ENCODE peak calls at places on chromosomes 16 and 17, in four cellular contexts. One of them, this sample, is unnamed. For H3K27me3 and H3K4me1, the result is how much of the 10 kb centered on the place peaks cover.

GRCh38 chr16:23858496-23859062 is 22.8 kb downstream of the PRKCB start:
- DNase-seq in suprapubic skin: no peak
- DNase-seq in adrenal gland: no peak
- DNase-seq in heart left ventricle: no peak
- DNase-seq in this sample: no peak

GRCh38 chr16:29170393-29171239 is 185.8 kb downstream of the LAT start:
- DNase-seq in suprapubic skin: no peak
- DNase-seq in adrenal gland: no peak
- DNase-seq in heart left ventricle: no peak
- DNase-seq in this sample: no peak

GRCh38 chr17:80028030-80028429 is 7.6 kb downstream of the TBC1D16 start:
- DNase-seq in suprapubic skin: no peak
- DNase-seq in adrenal gland: no peak
- DNase-seq in heart left ventricle: no peak
- DNase-seq in this sample: no peak

GRCh38 chr17:50268632-50269287 is 5.5 kb upstream of the TMEM92 start:
- DNase-seq in suprapubic skin: no peak
- DNase-seq in adrenal gland: peak
- DNase-seq in heart left ventricle: no peak
- DNase-seq in this sample: peak

GRCh38 chr16:21101631-21102420 is 48.8 kb downstream of the DNAH3 start:
- DNase-seq in suprapubic skin: no peak
- DNase-seq in adrenal gland: peak
- DNase-seq in heart left ventricle: no peak
- DNase-seq in this sample: peak

GRCh38 chr16:68179196-68179795 is 56.6 kb downstream of the ESRP2 start:
- DNase-seq in suprapubic skin: no peak
- DNase-seq in adrenal gland: no peak
- DNase-seq in heart left ventricle: no peak
- DNase-seq in this sample: no peak

GRCh38 chr17:27530791-27531391 is 74.6 kb downstream of the KSR1 start:
- DNase-seq in suprapubic skin: no peak
- DNase-seq in adrenal gland: peak
- DNase-seq in heart left ventricle: no peak
- DNase-seq in this sample: no peak

GRCh38 chr16:85891033-85891775 is 7.8 kb upstream of the IRF8 start:
- DNase-seq in suprapubic skin: no peak
- DNase-seq in adrenal gland: no peak
- DNase-seq in heart left ventricle: no peak
- DNase-seq in this sample: no peak

GRCh38 chr17:12619444-12620199 is 46.1 kb upstream of the MYOCD start:
- DNase-seq in suprapubic skin: no peak
- DNase-seq in adrenal gland: no peak
- DNase-seq in heart left ventricle: no peak
- DNase-seq in this sample: no peak

GRCh38 chr17:69448431-69449102 is 34.1 kb downstream of the MAP2K6 start:
- DNase-seq in suprapubic skin: no peak
- DNase-seq in adrenal gland: peak
- DNase-seq in heart left ventricle: no peak
- DNase-seq in this sample: peak

GRCh38 chr16:75319513-75320401 is 68.3 kb upstream of the BCAR1 start:
- DNase-seq in suprapubic skin: no peak
- DNase-seq in adrenal gland: no peak
- DNase-seq in heart left ventricle: no peak
- DNase-seq in this sample: no peak

GRCh38 chr16:31577411-31577810 is 49.7 kb downstream of the AHSP start:
- DNase-seq in suprapubic skin: no peak
- DNase-seq in adrenal gland: no peak
- DNase-seq in heart left ventricle: no peak
- DNase-seq in this sample: no peak

GRCh38 chr17:82648761-82649474 is 674 bp upstream of the WDR45B start:
- DNase-seq in suprapubic skin: no peak
- DNase-seq in adrenal gland: peak
- DNase-seq in heart left ventricle: peak
- DNase-seq in this sample: no peak

GRCh38 chr17:57080708-57081107 is 4.3 kb upstream of the AKAP1 start:
- DNase-seq in suprapubic skin: no peak
- DNase-seq in adrenal gland: no peak
- DNase-seq in heart left ventricle: no peak
- DNase-seq in this sample: no peak

GRCh38 chr16:30787613-30788378 is 791 bp upstream of the ZNF629 start:
- DNase-seq in suprapubic skin: no peak
- DNase-seq in adrenal gland: no peak
- DNase-seq in heart left ventricle: no peak
- DNase-seq in this sample: no peak

GRCh38 chr16:77037696-77038347 is 153.2 kb upstream of the MON1B start:
- DNase-seq in suprapubic skin: no peak
- DNase-seq in adrenal gland: no peak
- DNase-seq in heart left ventricle: no peak
- DNase-seq in this sample: no peak

GRCh38 chr17:64547354-64547753 is 40.6 kb downstream of the CEP95 start:
- DNase-seq in suprapubic skin: no peak
- DNase-seq in adrenal gland: no peak
- DNase-seq in heart left ventricle: no peak
- DNase-seq in this sample: no peak

GRCh38 chr17:75059369-75060345 is 12.6 kb downstream of the KCTD2 start:
- DNase-seq in suprapubic skin: no peak
- DNase-seq in adrenal gland: no peak
- DNase-seq in heart left ventricle: peak
- DNase-seq in this sample: no peak

GRCh38 chr17:80849119-80849518 is 142.5 kb upstream of the CHMP6 start:
- DNase-seq in suprapubic skin: no peak
- DNase-seq in adrenal gland: no peak
- DNase-seq in heart left ventricle: no peak
- DNase-seq in this sample: peak

GRCh38 chr17:40816569-40816968 is 5.8 kb downstream of the KRT10 start:
- DNase-seq in suprapubic skin: no peak
- DNase-seq in adrenal gland: no peak
- DNase-seq in heart left ventricle: no peak
- DNase-seq in this sample: no peak

GRCh38 chr17:20092292-20092867 is 83.2 kb downstream of the SPECC1 start:
- DNase-seq in suprapubic skin: no peak
- DNase-seq in adrenal gland: no peak
- DNase-seq in heart left ventricle: no peak
- DNase-seq in this sample: no peak

GRCh38 chr16:88634141-88634993 is 4.0 kb upstream of the IL17C start:
- DNase-seq in suprapubic skin: no peak
- DNase-seq in adrenal gland: no peak
- DNase-seq in heart left ventricle: peak
- DNase-seq in this sample: peak

GRCh38 chr16:80355335-80355734 is 185.5 kb upstream of the DYNLRB2 start:
- DNase-seq in suprapubic skin: no peak
- DNase-seq in adrenal gland: no peak
- DNase-seq in heart left ventricle: no peak
- DNase-seq in this sample: no peak

GRCh38 chr17:67054011-67054591 is 9.7 kb downstream of the CACNG1 start:
- DNase-seq in suprapubic skin: peak
- DNase-seq in adrenal gland: no peak
- DNase-seq in heart left ventricle: no peak
- DNase-seq in this sample: no peak

GRCh38 chr17:57948169-57948554 is 7.0 kb downstream of the CUEDC1 start:
- DNase-seq in suprapubic skin: no peak
- DNase-seq in adrenal gland: peak
- DNase-seq in heart left ventricle: no peak
- DNase-seq in this sample: no peak

GRCh38 chr17:11712445-11712844 is 114.2 kb downstream of the DNAH9 start:
- DNase-seq in suprapubic skin: no peak
- DNase-seq in adrenal gland: no peak
- DNase-seq in heart left ventricle: no peak
- DNase-seq in this sample: no peak

GRCh38 chr17:77140878-77141767 is at the start of gene SEC14L1:
- DNase-seq in suprapubic skin: peak
- DNase-seq in adrenal gland: peak
- DNase-seq in heart left ventricle: peak
- DNase-seq in this sample: peak

GRCh38 chr16:81841709-81842108 is 62.6 kb downstream of the PLCG2 start:
- DNase-seq in suprapubic skin: no peak
- DNase-seq in adrenal gland: no peak
- DNase-seq in heart left ventricle: no peak
- DNase-seq in this sample: peak

GRCh38 chr17:36072431-36073121 is 8.5 kb downstream of the CCL18 start:
- DNase-seq in suprapubic skin: no peak
- DNase-seq in adrenal gland: peak
- DNase-seq in heart left ventricle: no peak
- DNase-seq in this sample: peak

GRCh38 chr17:48589060-48589830 is 796 bp downstream of the HOXB3 start:
- DNase-seq in suprapubic skin: no peak
- DNase-seq in adrenal gland: no peak
- DNase-seq in heart left ventricle: no peak
- DNase-seq in this sample: peak

DNA sequence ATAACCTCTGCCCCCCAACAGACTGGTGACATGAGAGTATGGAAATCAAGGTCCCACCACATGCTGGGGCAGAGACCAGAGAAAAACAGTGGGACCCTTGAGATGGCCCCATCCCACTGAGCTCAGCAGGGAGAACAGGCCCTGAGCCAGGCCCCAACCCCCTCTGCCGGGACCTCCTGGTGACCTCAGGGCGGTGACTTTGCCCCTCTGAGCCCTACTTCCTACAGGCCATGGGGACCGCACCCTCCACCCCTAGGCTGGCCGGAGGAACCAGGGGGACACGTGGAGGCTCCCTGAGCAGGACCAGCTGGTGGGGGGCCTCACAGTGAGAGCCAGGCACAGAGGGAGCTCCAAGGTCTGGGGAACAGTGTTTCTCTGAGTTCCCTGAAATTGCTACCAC is 13.8 kb upstream of the SRRM2 start:
- DNase-seq in suprapubic skin: no peak
- DNase-seq in adrenal gland: no peak
- DNase-seq in heart left ventricle: no peak
- DNase-seq in this sample: no peak
- H3K27me3 ChIP-seq in suprapubic skin: under half
- H3K27me3 ChIP-seq in adrenal gland: under half
- H3K27me3 ChIP-seq in heart left ventricle: under half
- H3K27me3 ChIP-seq in this sample: under half

GRCh38 chr17:17937450-17937849 is 34.8 kb downstream of the TOM1L2 start:
- DNase-seq in suprapubic skin: no peak
- DNase-seq in adrenal gland: no peak
- DNase-seq in heart left ventricle: no peak
- DNase-seq in this sample: no peak
- H3K4me1 ChIP-seq in suprapubic skin: half or more
- H3K4me1 ChIP-seq in adrenal gland: half or more
- H3K4me1 ChIP-seq in heart left ventricle: half or more
- H3K4me1 ChIP-seq in this sample: under half

DNA sequence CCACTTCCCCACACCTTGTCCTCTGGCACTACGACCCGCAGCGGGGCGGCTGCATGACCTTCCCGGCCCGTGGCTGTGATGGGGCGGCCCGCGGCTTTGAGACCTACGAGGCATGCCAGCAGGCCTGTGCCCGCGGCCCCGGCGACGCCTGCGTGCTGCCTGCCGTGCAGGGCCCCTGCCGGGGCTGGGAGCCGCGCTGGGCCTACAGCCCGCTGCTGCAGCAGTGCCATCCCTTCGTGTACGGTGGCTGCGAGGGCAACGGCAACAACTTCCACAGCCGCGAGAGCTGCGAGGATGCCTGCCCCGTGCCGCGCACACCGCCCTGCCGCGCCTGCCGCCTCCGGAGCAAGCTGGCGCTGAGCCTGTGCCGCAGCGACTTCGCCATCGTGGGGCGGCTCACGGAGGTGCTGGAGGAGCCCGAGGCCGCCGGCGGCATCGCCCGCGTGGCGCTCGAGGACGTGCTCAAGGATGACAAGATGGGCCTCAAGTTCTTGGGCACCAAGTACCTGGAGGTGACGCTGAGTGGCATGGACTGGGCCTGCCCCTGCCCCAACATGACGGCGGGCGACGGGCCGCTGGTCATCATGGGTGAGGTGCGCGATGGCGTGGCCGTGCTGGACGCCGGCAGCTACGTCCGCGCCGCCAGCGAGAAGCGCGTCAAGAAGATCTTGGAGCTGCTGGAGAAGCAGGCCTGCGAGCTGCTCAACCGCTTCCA is 2.6 kb downstream of the METTL26 start:
- DNase-seq in suprapubic skin: no peak
- DNase-seq in adrenal gland: peak
- DNase-seq in heart left ventricle: peak
- DNase-seq in this sample: no peak
- TF ChIP-seq POLR2A in suprapubic skin: no peak
- TF ChIP-seq POLR2A in adrenal gland: no peak
- TF ChIP-seq POLR2A in heart left ventricle: no peak
- TF ChIP-seq POLR2A in this sample: no peak

GRCh38 chr17:39629494-39629880 is 2.7 kb downstream of the PPP1R1B start:
- DNase-seq in suprapubic skin: no peak
- DNase-seq in adrenal gland: no peak
- DNase-seq in heart left ventricle: no peak
- DNase-seq in this sample: peak

GRCh38 chr17:39628655-39629493 is 2.1 kb downstream of the PPP1R1B start:
- DNase-seq in suprapubic skin: no peak
- DNase-seq in adrenal gland: no peak
- DNase-seq in heart left ventricle: no peak
- DNase-seq in this sample: peak

GRCh38 chr17:39627717-39628516 is 1.2 kb downstream of the PPP1R1B start:
- DNase-seq in suprapubic skin: no peak
- DNase-seq in adrenal gland: no peak
- DNase-seq in heart left ventricle: no peak
- DNase-seq in this sample: no peak

GRCh38 chr17:39631403-39631802 is 4.7 kb downstream of the PPP1R1B start:
- DNase-seq in suprapubic skin: no peak
- DNase-seq in adrenal gland: no peak
- DNase-seq in heart left ventricle: no peak
- DNase-seq in this sample: no peak

DNA sequence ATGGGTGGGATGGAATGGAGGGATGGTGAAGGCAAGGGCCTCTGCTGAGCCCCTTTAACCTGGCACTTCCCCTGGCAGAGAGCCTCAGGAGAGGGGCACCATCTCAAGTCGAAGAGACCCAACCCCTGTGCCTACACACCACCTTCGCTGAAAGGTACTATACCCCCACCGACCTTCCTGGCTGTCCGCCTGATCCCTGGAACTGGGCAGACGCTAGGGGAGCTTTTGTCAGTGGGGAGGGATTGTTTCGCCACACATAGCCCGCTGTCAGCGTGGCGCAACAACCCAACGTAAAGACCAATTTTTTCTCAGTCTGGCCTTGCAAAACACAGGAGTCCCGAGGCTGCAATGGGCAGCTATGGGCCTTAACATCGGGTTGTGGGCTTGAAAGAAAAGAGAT is 3.1 kb downstream of the PPP1R1B start:
- DNase-seq in suprapubic skin: no peak
- DNase-seq in adrenal gland: no peak
- DNase-seq in heart left ventricle: no peak
- DNase-seq in this sample: no peak
- H3K27me3 ChIP-seq in suprapubic skin: half or more
- H3K27me3 ChIP-seq in adrenal gland: under half
- H3K27me3 ChIP-seq in heart left ventricle: under half
- H3K27me3 ChIP-seq in this sample: under half

This sample was measured in Peyer's patch.